ENCODE peak calls at places on chromosomes 12 and 14, in six cellular contexts. C is anterior cingulate cortex; L is stimulated activated CD8-positive, alpha-beta memory T cell treated with anti-CD3 and anti-CD28 coated beads, Interleukin-4, amount 100 ng/mL, for 4 hours; V is stimulated activated CD4-positive, alpha-beta T cell treated with anti-CD3 and anti-CD28 coated beads, Interleukin-15, amount 100 ng/mL, for 1 hour; B is iPS-NIHi11; G is sciatic nerve. K is an unnamed sample.

GRCh38 chr14:75459099-75459741 is 31.4 kb downstream of the JDP2 start:
- DNase-seq in G (no peak), B (peak; percentile 50), C (peak; percentile 49), L (no peak), V (no peak), K (no peak)

GRCh38 chr14:100438678-100439592 is 115.8 kb downstream of the SLC25A47 start:
- DNase-seq in V (no peak), C (no peak), L (peak; percentile 13), B (peak; percentile 53), G (no peak), K (no peak)

GRCh38 chr12:52310622-52311281 is 10.4 kb downstream of the KRT83 start:
- DNase-seq in G (no peak), V (no peak), B (no peak), C (no peak), L (no peak), K (no peak)

GRCh38 chr12:96034631-96035282 is 630 bp downstream of the LTA4H start:
- DNase-seq in V (no peak), L (no peak), B (peak; percentile 22), G (peak; percentile 61), C (peak; percentile 29), K (no peak)

GRCh38 chr14:85533821-85534271 is 3.9 kb downstream of the FLRT2 start:
- DNase-seq in V (no peak), C (no peak), G (peak; percentile 62), B (peak; percentile 28), L (no peak), K (peak; percentile 61)

GRCh38 chr12:27460471-27460978 is 14.0 kb downstream of the SMCO2 start:
- DNase-seq in C (no peak), B (no peak), V (no peak), L (no peak), G (no peak), K (no peak)

GRCh38 chr12:115404761-115405470 is 720.9 kb upstream of the TBX3 start:
- DNase-seq in C (no peak), L (no peak), V (no peak), B (no peak), G (no peak), K (no peak)

GRCh38 chr12:45503887-45504286 is 225.6 kb upstream of the ARID2 start:
- DNase-seq in V (no peak), C (no peak), B (no peak), L (no peak), G (no peak), K (no peak)

GRCh38 chr12:11836282-11836963 is 186.9 kb downstream of the ETV6 start:
- DNase-seq in V (no peak), G (no peak), B (no peak), L (no peak), C (no peak), K (peak; percentile 75)

GRCh38 chr14:38400751-38401150 is 144.9 kb upstream of the CLEC14A start:
- DNase-seq in C (no peak), V (no peak), L (no peak), B (no peak), G (no peak), K (no peak)

GRCh38 chr12:6383572-6384498 is at the start of gene LTBR:
- DNase-seq in L (no peak), C (peak; percentile 39), V (no peak), B (peak; percentile 88), G (peak; percentile 97), K (peak; percentile 99)

GRCh38 chr12:69024413-69024812 is 91.4 kb upstream of the CPM start:
- DNase-seq in G (no peak), L (no peak), V (no peak), C (no peak), B (peak; percentile 28), K (peak; percentile 90)

GRCh38 chr14:76386922-76387782 is 11.2 kb downstream of the ESRRB start:
- DNase-seq in B (peak; percentile 91), G (peak; percentile 75), L (peak; percentile 23), V (peak; percentile 12), C (peak; percentile 47), K (peak; percentile 70)

GRCh38 chr14:21300892-21301291 is 21.0 kb downstream of the RPGRIP1 start:
- DNase-seq in V (peak; percentile 3), L (no peak), G (no peak), B (peak; percentile 84), C (no peak), K (peak; percentile 66)

GRCh38 chr12:10708862-10709261 is 14.3 kb downstream of the YBX3 start:
- DNase-seq in C (no peak), L (no peak), G (no peak), V (no peak), B (no peak), K (no peak)

GRCh38 chr14:98890556-98891340 is 381.2 kb downstream of the BCL11B start:
- DNase-seq in L (no peak), V (no peak), B (no peak), C (no peak), G (no peak), K (no peak)

GRCh38 chr14:104137297-104138097 is 890 bp upstream of the KIF26A start:
- DNase-seq in L (peak; percentile 13), G (peak; percentile 75), C (no peak), B (peak; percentile 89), V (peak; percentile 27), K (peak; percentile 83)

GRCh38 chr12:30507576-30507975 is 188.1 kb downstream of the IPO8 start:
- DNase-seq in L (no peak), B (no peak), V (no peak), C (no peak), G (no peak), K (no peak)

GRCh38 chr14:82811246-82811645 is 1277.6 kb upstream of the SEL1L start:
- DNase-seq in L (no peak), G (no peak), V (no peak), B (no peak), C (no peak), K (no peak)

K was measured in upper lobe of right lung.